ENCODE peak calls at places on chromosomes 4 and X, in ten cellular contexts. R is mammary epithelial cell, J is mesothelial cell of epicardium, U is AG10803, E is endothelial cell, Q is GM10248, H is foreskin fibroblast, I is fibroblast of lung, X is endodermal cell, M is fibroblast of the aortic adventitia. Y is an unnamed sample.

GRCh38 chr4:88613417-88613875 is 21.2 kb downstream of the HERC3 start:
- DNase-seq in Q (no peak), I (peak), U (no peak), X (no peak), M (no peak), E (no peak), H (peak), R (no peak), J (no peak), Y (peak)

GRCh38 chr4:110501826-110502225 is 25.9 kb downstream of the ENPEP start:
- DNase-seq in R (peak), M (peak), U (peak), J (no peak), X (no peak), Q (no peak), E (no peak), H (peak), I (peak), Y (no peak)

GRCh38 chr4:112951362-112951962 is 98.0 kb upstream of the ANK2 start:
- DNase-seq in H (peak), X (no peak), E (no peak), U (peak), J (no peak), M (peak), R (no peak), Q (peak), I (peak), Y (no peak)

GRCh38 chrX:69948398-69948797 is 101.3 kb downstream of the AWAT2 start:
- DNase-seq in E (no peak), H (no peak), Q (no peak), U (no peak), I (no peak), R (no peak), J (no peak), M (no peak), X (no peak), Y (no peak)

GRCh38 chrX:153673398-153674218 is at the start of gene PNCK:
- DNase-seq in X (peak), M (no peak), R (no peak), U (no peak), I (no peak), J (peak), Q (no peak), E (no peak), H (no peak), Y (no peak)

GRCh38 chr4:87848622-87849351 is 16.0 kb downstream of the MEPE start:
- DNase-seq in U (peak), Q (peak), E (peak), H (peak), X (peak), J (no peak), R (peak), M (peak), I (peak), Y (peak)

GRCh38 chr4:188781655-188782054 is 642.4 kb downstream of the TRIML1 start:
- DNase-seq in X (peak), R (no peak), U (no peak), H (peak), M (no peak), J (no peak), I (no peak), E (peak), Q (no peak), Y (no peak)

GRCh38 chrX:130118941-130119640 is 8.8 kb upstream of the ELF4 start:
- DNase-seq in R (peak), I (peak), X (no peak), E (no peak), H (peak), M (peak), U (peak), Q (no peak), J (no peak), Y (no peak)

GRCh38 chr4:140027135-140027534 is 126.8 kb downstream of the MAML3 start:
- DNase-seq in E (no peak), H (no peak), J (no peak), I (no peak), X (no peak), M (no peak), U (no peak), R (no peak), Q (no peak), Y (no peak)

GRCh38 chr4:88177981-88178632 is 19.7 kb upstream of the ABCG2 start:
- DNase-seq in M (peak), R (peak), U (peak), E (no peak), H (peak), I (peak), Q (no peak), X (peak), J (no peak), Y (no peak)

GRCh38 chrX:79080131-79080530 is 64.4 kb upstream of the GPR174 start:
- DNase-seq in H (peak), M (peak), R (no peak), Q (no peak), J (no peak), I (peak), X (no peak), U (peak), E (no peak), Y (no peak)

GRCh38 chr4:26590639-26591038 is 6.8 kb downstream of the TBC1D19 start:
- DNase-seq in R (peak), H (no peak), Q (no peak), E (no peak), X (no peak), U (peak), I (peak), M (no peak), J (no peak), Y (no peak)
- TF ChIP-seq CTCF in R (no peak), H (no peak), Q (no peak), E (no peak), X (no peak), U (no peak), I (no peak), M (no peak), J (no peak), Y (no peak)

DNA sequence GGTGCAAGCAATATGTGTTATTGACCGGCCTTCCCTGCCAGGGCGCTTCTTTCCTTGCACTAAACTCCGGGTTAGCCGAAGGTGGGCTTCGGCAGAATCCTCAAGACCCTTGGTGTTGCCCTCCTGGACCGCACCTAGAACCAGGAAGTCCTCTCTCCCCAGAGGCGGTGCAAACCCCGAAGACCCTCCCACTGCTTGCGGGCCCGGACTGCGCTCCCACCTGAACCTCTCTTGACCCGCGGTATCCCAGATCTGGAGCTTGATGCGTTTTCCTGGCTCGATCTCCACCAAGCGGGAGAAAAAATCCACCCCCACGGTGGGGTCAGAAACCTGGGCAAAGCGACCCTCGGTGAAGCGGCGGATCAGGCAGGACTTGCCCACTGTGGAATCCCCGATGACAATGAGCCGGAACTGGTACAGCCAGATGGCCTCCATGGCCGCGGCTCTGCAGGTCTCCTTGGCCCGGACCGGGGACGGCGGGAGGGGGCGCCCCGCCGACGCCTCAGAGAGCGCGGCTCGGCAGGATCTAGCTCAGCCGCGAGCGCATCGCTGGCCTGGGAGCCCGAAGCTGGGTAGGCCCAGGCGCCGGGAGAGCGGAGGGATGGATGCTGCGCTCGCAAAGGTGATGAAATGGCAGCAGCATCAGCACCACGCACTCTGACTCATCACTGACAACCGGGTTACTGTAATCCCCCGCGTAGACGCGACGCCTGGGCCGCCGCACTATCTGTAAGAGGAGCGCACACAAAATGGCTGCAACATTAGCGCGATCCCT is at the start of gene RAB39B:
- DNase-seq in X (peak), E (peak), I (peak), Q (peak), H (peak), J (peak), M (peak), U (peak), R (peak), Y (peak)
- TF ChIP-seq CTCF in X (peak), E (no peak), I (no peak), Q (peak), H (no peak), J (no peak), M (no peak), U (no peak), R (no peak), Y (no peak)

GRCh38 chr4:154506253-154506652 is 14.7 kb upstream of the DCHS2 start:
- DNase-seq in E (no peak), I (peak), R (peak), Q (peak), U (peak), X (no peak), M (peak), J (no peak), H (peak), Y (no peak)
- TF ChIP-seq CTCF in E (peak), I (peak), R (peak), Q (peak), U (peak), X (peak), M (peak), J (peak), H (peak), Y (peak)

GRCh38 chrX:21972721-21973120 is 32.2 kb downstream of the SMS start:
- DNase-seq in M (peak), I (peak), X (no peak), R (no peak), U (peak), H (peak), Q (no peak), J (no peak), E (no peak), Y (peak)
- TF ChIP-seq CTCF in M (peak), I (no peak), X (peak), R (no peak), U (peak), H (no peak), Q (no peak), J (no peak), E (no peak), Y (no peak)

DNA sequence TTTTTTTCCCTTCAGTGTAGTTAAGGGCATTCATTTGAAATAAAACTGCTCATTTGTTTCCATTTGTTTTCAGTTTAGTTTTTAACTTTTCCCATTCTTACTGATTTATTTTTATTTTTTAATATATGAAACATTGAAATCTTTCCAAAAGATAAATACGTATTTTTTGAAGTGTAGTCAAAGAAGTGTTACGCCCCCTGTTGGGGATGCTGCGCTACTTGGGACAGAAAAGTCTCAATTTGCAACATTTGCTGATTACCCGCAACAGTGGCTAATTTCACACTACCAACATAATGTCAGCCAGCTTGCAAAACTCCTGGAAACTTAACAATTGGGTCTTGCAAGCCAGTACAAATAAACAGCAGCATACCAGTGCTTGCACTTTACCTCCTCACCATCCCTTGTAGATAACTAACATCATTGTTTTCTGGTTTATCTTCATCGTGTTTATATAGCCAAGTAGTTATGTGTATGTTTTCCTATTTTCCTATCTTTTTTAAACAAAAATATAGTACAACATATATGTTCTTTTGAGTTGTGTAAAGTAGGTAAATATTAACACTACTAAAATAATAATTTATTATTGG is 158.6 kb downstream of the STPG2 start:
- DNase-seq in E (peak), X (peak), M (no peak), H (no peak), I (no peak), R (no peak), U (no peak), J (no peak), Q (no peak), Y (peak)
- TF ChIP-seq CTCF in E (peak), X (peak), M (no peak), H (peak), I (no peak), R (peak), U (no peak), J (peak), Q (no peak), Y (peak)

GRCh38 chrX:155216179-155216939 is at the start of gene VBP1:
- DNase-seq in Q (peak), E (peak), U (peak), X (peak), J (peak), R (peak), H (peak), M (peak), I (peak), Y (peak)

GRCh38 chrX:155213731-155214130 is 2.5 kb upstream of the VBP1 start:
- DNase-seq in H (no peak), U (no peak), X (no peak), E (no peak), J (no peak), M (no peak), Q (no peak), R (no peak), I (no peak), Y (no peak)

GRCh38 chrX:155218777-155219176 is 2.5 kb downstream of the VBP1 start:
- DNase-seq in H (no peak), J (no peak), Q (no peak), M (no peak), X (no peak), E (no peak), U (no peak), R (no peak), I (no peak), Y (no peak)

GRCh38 chrX:155215443-155216178 is 649 bp upstream of the VBP1 start:
- DNase-seq in H (no peak), M (no peak), E (no peak), X (no peak), I (no peak), R (no peak), U (no peak), J (no peak), Q (no peak), Y (no peak)

GRCh38 chrX:155216940-155217450 is 735 bp downstream of the VBP1 start:
- DNase-seq in M (peak), R (no peak), Q (peak), E (no peak), X (peak), U (peak), J (no peak), I (no peak), H (peak), Y (no peak)
- TF ChIP-seq CTCF in M (no peak), R (no peak), Q (no peak), E (peak), X (no peak), U (no peak), J (no peak), I (no peak), H (no peak), Y (peak)